ENCODE peak calls at places on chromosomes 1 and 21, in four cellular contexts. J is mesendoderm, M is IMR-90, Y is H9. Z is an unnamed sample.

GRCh38 chr1:164914208-164914607 is 355.2 kb downstream of the PBX1 start:
- DNase-seq in Y (no peak), J (peak), M (peak), Z (no peak)

GRCh38 chr1:114764689-114765088 is 6.9 kb upstream of the CSDE1 start:
- DNase-seq in Y (no peak), J (no peak), M (no peak), Z (no peak)

GRCh38 chr1:19260211-19261138 is 8.9 kb downstream of the MRTO4 start:
- DNase-seq in J (no peak), Y (no peak), M (peak), Z (no peak)

GRCh38 chr1:230713915-230714764 is at the start of gene AGT:
- DNase-seq in Y (no peak), J (no peak), M (peak), Z (no peak)

GRCh38 chr1:203528976-203529375 is 35.0 kb downstream of the OPTC start:
- DNase-seq in J (no peak), Y (no peak), M (no peak), Z (no peak)

GRCh38 chr1:99672022-99672421 is 26.1 kb downstream of the PALMD start:
- DNase-seq in M (no peak), J (no peak), Y (no peak), Z (no peak)

GRCh38 chr21:17688912-17689874 is 76.5 kb upstream of the BTG3 start:
- DNase-seq in M (peak), Y (peak), J (peak), Z (peak)

GRCh38 chr1:8586438-8586837 is 231.0 kb downstream of the RERE start:
- DNase-seq in J (no peak), Y (no peak), M (peak), Z (no peak)

GRCh38 chr1:1780598-1781525 is 2.6 kb upstream of the NADK start:
- DNase-seq in J (no peak), M (no peak), Y (no peak), Z (no peak)
- H3K23ac ChIP-seq in J (no peak), M (no peak), Y (no peak), Z (no peak)

GRCh38 chr1:4064150-4064889 is 164.2 kb upstream of the C1orf174 start:
- DNase-seq in Y (no peak), J (no peak), M (no peak), Z (no peak)

GRCh38 chr1:4063516-4063915 is 163.4 kb upstream of the C1orf174 start:
- DNase-seq in Y (no peak), M (no peak), J (no peak), Z (no peak)

GRCh38 chr1:4062041-4062440 is 162.0 kb upstream of the C1orf174 start:
- DNase-seq in Y (no peak), J (no peak), M (no peak), Z (peak)

GRCh38 chr1:4062560-4062959 is 162.5 kb upstream of the C1orf174 start:
- DNase-seq in Y (no peak), J (no peak), M (no peak), Z (no peak)

GRCh38 chr1:4062992-4063391 is 162.9 kb upstream of the C1orf174 start:
- DNase-seq in M (no peak), J (no peak), Y (no peak), Z (no peak)
- H3K56ac ChIP-seq in M (no peak), J (no peak), Y (no peak), Z (no peak)

DNA sequence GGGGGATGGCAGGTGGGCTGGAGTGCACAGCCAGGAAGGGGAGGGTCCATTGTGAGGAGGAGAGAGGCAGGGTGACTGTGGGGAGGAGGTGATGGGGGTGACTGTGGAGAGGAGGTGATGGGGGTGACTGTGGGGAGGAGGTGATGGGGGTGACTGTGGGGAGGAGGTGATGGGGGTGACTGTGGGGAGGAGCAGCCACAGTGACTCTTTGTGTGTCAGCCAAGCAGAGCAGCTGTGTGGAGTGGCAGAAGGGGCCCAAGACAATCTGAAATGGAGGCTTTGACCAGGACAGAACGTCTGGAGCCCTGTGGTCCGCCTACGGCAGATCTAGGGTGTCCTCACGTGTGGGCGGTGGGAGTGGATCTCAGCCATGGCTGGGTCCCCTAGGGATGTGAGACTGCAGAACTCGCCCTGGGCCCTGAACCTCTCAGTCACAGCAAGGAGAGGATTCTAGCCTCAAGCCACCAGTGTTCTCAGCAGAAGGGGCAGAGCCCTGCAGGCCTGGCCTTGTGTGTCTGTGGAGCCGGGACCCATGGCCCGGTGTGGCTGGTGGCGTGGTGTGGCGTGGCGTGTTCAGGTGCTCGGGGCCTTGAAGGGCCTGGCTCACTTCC is 81.5 kb downstream of the OBSCN start:
- DNase-seq in Y (no peak), M (no peak), J (no peak), Z (no peak)
- H3K23ac ChIP-seq in Y (no peak), M (no peak), J (no peak), Z (no peak)

GRCh38 chr1:36137226-36137625 is 12.1 kb downstream of the TRAPPC3 start:
- DNase-seq in M (no peak), Y (no peak), J (no peak), Z (no peak)

GRCh38 chr1:36134031-36134430 is 9.0 kb upstream of the COL8A2 start:
- DNase-seq in J (no peak), Y (no peak), M (no peak), Z (no peak)

GRCh38 chr1:36134805-36135339 is 9.8 kb upstream of the COL8A2 start:
- DNase-seq in Y (peak), J (peak), M (peak), Z (no peak)

GRCh38 chr1:36137776-36138175 is 11.5 kb downstream of the TRAPPC3 start:
- DNase-seq in J (no peak), M (no peak), Y (no peak), Z (no peak)

DNA sequence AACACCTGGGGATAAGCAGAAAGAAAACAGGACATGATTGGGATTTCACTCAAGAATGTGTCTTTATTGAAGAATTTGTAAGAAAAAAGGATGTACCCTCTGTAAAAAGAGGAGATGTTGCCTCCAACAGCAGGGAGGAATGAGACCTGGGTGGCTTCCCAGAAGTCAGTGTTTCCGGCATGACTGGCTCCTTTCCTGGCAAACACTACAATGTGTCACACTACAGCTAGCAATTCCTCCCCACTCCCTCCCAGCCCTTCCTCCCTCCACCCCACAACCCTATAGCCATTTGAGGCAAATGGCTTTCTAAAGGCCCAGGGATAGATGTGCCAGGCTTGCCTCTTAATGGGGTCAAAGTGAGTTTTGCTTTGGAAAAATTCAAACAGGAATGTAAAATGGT is 11.5 kb upstream of the COL8A2 start:
- DNase-seq in J (no peak), M (peak), Y (no peak), Z (no peak)
- H3K56ac ChIP-seq in J (no peak), M (peak), Y (no peak), Z (no peak)

DNA sequence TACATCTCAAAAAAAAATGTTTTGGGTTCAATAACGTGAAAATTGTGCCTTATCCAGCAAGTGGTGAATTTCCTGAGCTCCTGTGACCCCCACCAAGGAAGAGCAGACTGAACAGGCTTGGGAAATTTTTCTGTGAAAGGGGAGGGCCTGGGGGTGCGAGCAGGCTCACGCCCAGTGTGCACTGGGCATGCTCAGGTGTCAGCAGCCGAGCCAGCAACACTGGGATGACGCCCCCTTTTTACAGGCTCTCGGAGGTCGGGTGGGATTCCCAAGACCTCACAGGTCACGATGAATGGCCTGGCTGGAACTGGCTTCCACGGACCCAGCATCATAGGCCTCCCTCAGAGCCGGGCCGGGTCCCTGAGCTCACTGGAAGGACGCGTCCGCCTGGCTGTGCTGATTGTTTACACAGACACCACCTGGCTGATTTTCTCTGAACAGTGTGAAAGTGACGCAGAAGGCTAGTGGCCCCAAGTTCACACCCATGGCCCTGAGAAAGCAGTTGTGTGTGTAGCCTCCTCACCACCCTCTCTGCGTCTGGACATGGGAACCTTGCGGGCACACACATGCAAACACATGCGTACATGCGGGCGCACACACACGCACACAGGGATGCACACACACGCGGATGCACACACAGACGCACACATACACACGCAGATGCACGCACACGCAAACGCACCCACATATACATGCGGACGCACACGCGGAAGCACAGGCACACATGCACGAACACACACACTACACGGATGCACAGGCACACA is 9.2 kb downstream of the CSTB start:
- DNase-seq in Y (no peak), M (no peak), J (no peak), Z (no peak)
- H3K23ac ChIP-seq in Y (no peak), M (peak), J (no peak), Z (no peak)

Z was measured in H1.